ENCODE peak calls at places on chromosomes 13 and 19, in four cellular contexts. X is cardiac fibroblast, G is HS-5, K is breast epithelium. D is an unnamed sample.

GRCh38 chr19:29680937-29681336 is 15.7 kb downstream of the PLEKHF1 start:
- DNase-seq in K (no peak), G (no peak), X (no peak), D (no peak)

GRCh38 chr13:76245920-76246319 is 609.8 kb downstream of the LMO7 start:
- DNase-seq in X (no peak), G (no peak), K (no peak), D (no peak)

GRCh38 chr13:78940444-78940843 is 281.5 kb upstream of the OBI1 start:
- DNase-seq in G (no peak), K (no peak), X (no peak), D (no peak)

GRCh38 chr13:58151452-58151851 is 519.9 kb downstream of the PCDH17 start:
- DNase-seq in G (no peak), K (no peak), X (no peak), D (no peak)

GRCh38 chr13:44326961-44327360 is 46.7 kb upstream of the SERP2 start:
- DNase-seq in X (no peak), K (no peak), G (no peak), D (no peak)

GRCh38 chr19:29259153-29259552 is 46.2 kb upstream of the UQCRFS1 start:
- DNase-seq in X (peak; percentile 18), G (no peak), K (no peak), D (no peak)

GRCh38 chr13:28503182-28503980 is 8.5 kb upstream of the FLT1 start:
- DNase-seq in G (no peak), K (no peak), X (no peak), D (no peak)

GRCh38 chr19:18683109-18683954 is at the start of gene CRTC1:
- DNase-seq in K (peak; percentile 82), G (peak; percentile 43), X (peak; percentile 79), D (no peak)

GRCh38 chr19:18782559-18783225 is 8.4 kb downstream of the COMP start:
- DNase-seq in G (no peak), K (no peak), X (no peak), D (no peak)

GRCh38 chr19:40144947-40145748 is 46.1 kb upstream of the MAP3K10 start:
- DNase-seq in X (no peak), G (no peak), K (no peak), D (no peak)

GRCh38 chr13:36421447-36421846 is 10.8 kb upstream of the CCNA1 start:
- DNase-seq in X (peak; percentile 92), G (no peak), K (no peak), D (no peak)

GRCh38 chr13:23321534-23322241 is 111.8 kb downstream of the SACS start:
- DNase-seq in K (no peak), G (peak; percentile 56), X (peak; percentile 98), D (peak; percentile 81)

GRCh38 chr13:70723732-70724131 is 615.5 kb upstream of the KLHL1 start:
- DNase-seq in G (no peak), X (peak; percentile 9), K (no peak), D (no peak)

GRCh38 chr13:110425444-110425780 is 118.3 kb downstream of the COL4A2 start:
- DNase-seq in G (no peak), X (peak; percentile 74), K (no peak), D (peak; percentile 91)

GRCh38 chr13:22110368-22110767 is 439.5 kb downstream of the FGF9 start:
- DNase-seq in G (no peak), K (no peak), X (no peak), D (no peak)

GRCh38 chr13:36848228-36848982 is 29.4 kb downstream of the RFXAP start:
- DNase-seq in X (peak; percentile 30), G (no peak), K (no peak), D (no peak)

GRCh38 chr13:79799466-79799865 is 318.5 kb downstream of the NDFIP2 start:
- DNase-seq in X (no peak), G (no peak), K (no peak), D (no peak)

GRCh38 chr19:7337380-7338194 is 11.2 kb upstream of the ARHGEF18 start:
- DNase-seq in X (no peak), G (no peak), K (no peak), D (no peak)

GRCh38 chr13:113022391-113023216 is 53.6 kb downstream of the MCF2L start:
- DNase-seq in G (no peak), K (no peak), X (no peak), D (no peak)

GRCh38 chr13:84645196-84646071 is 763.2 kb upstream of the SLITRK1 start:
- DNase-seq in X (peak; percentile 17), K (no peak), G (no peak), D (peak; percentile 68)

GRCh38 chr19:8069116-8069973 is 16.8 kb downstream of the CCL25 start:
- DNase-seq in K (no peak), X (peak; percentile 9), G (no peak), D (no peak)

GRCh38 chr19:33520844-33521479 is 629 bp downstream of the PEPD start:
- DNase-seq in K (no peak), G (no peak), X (no peak), D (no peak)

GRCh38 chr13:25295228-25295627 is 6.2 kb upstream of the NUP58 start:
- DNase-seq in K (no peak), X (peak; percentile 31), G (no peak), D (no peak)

GRCh38 chr13:33728271-33729037 is 89.5 kb upstream of the RFC3 start:
- DNase-seq in K (peak; percentile 44), X (peak; percentile 40), G (no peak), D (no peak)

GRCh38 chr19:19403373-19403901 is 2.0 kb upstream of the GATAD2A start:
- DNase-seq in X (peak; percentile 65), K (no peak), G (no peak), D (no peak)

GRCh38 chr13:41513600-41513999 is 56.2 kb downstream of the RGCC start:
- DNase-seq in X (no peak), G (no peak), K (no peak), D (no peak)

GRCh38 chr13:28337196-28338045 is 157.5 kb downstream of the FLT1 start:
- DNase-seq in G (peak; percentile 40), X (peak; percentile 73), K (no peak), D (peak; percentile 71)